ENCODE peak calls at places on chromosomes 6 and 20, in six cellular contexts. One of them, this sample, is unnamed.

GRCh38 chr20:20391766-20392165 is 23.9 kb downstream of the INSM1 start:
- DNase-seq in CD8-positive, alpha-beta memory T cell: no peak
- DNase-seq in lower lobe of right lung: no peak
- DNase-seq in right cardiac atrium: no peak
- DNase-seq in IMR-90: no peak
- DNase-seq in CD4-positive, alpha-beta memory T cell: no peak
- DNase-seq in this sample: no peak

GRCh38 chr20:35704514-35705261 is 5.5 kb downstream of the ROMO1 start:
- DNase-seq in CD8-positive, alpha-beta memory T cell: no peak
- DNase-seq in lower lobe of right lung: no peak
- DNase-seq in right cardiac atrium: no peak
- DNase-seq in IMR-90: no peak
- DNase-seq in CD4-positive, alpha-beta memory T cell: no peak
- DNase-seq in this sample: no peak

GRCh38 chr6:42819803-42820508 is 38.1 kb downstream of the BICRAL start:
- DNase-seq in CD8-positive, alpha-beta memory T cell: peak; percentile 32
- DNase-seq in lower lobe of right lung: no peak
- DNase-seq in right cardiac atrium: no peak
- DNase-seq in IMR-90: no peak
- DNase-seq in CD4-positive, alpha-beta memory T cell: peak; percentile 23
- DNase-seq in this sample: no peak

GRCh38 chr20:12354725-12355124 is 437.0 kb downstream of the BTBD3 start:
- DNase-seq in CD8-positive, alpha-beta memory T cell: no peak
- DNase-seq in lower lobe of right lung: no peak
- DNase-seq in right cardiac atrium: no peak
- DNase-seq in IMR-90: no peak
- DNase-seq in CD4-positive, alpha-beta memory T cell: no peak
- DNase-seq in this sample: no peak

GRCh38 chr20:58605292-58606065 is 45.6 kb upstream of the STX16 start:
- DNase-seq in CD8-positive, alpha-beta memory T cell: no peak
- DNase-seq in lower lobe of right lung: no peak
- DNase-seq in right cardiac atrium: no peak
- DNase-seq in IMR-90: no peak
- DNase-seq in CD4-positive, alpha-beta memory T cell: no peak
- DNase-seq in this sample: no peak

GRCh38 chr6:36962874-36963273 is 8.3 kb downstream of the PI16 start:
- DNase-seq in CD8-positive, alpha-beta memory T cell: peak; percentile 69
- DNase-seq in lower lobe of right lung: peak; percentile 84
- DNase-seq in right cardiac atrium: peak; percentile 90
- DNase-seq in IMR-90: peak; percentile 51
- DNase-seq in CD4-positive, alpha-beta memory T cell: peak; percentile 85
- DNase-seq in this sample: no peak

GRCh38 chr6:35686873-35687557 is 1.7 kb downstream of the FKBP5 start:
- DNase-seq in CD8-positive, alpha-beta memory T cell: no peak
- DNase-seq in lower lobe of right lung: no peak
- DNase-seq in right cardiac atrium: no peak
- DNase-seq in IMR-90: no peak
- DNase-seq in CD4-positive, alpha-beta memory T cell: no peak
- DNase-seq in this sample: no peak

GRCh38 chr20:45051497-45052060 is 49.3 kb downstream of the KCNS1 start:
- DNase-seq in CD8-positive, alpha-beta memory T cell: no peak
- DNase-seq in lower lobe of right lung: no peak
- DNase-seq in right cardiac atrium: no peak
- DNase-seq in IMR-90: no peak
- DNase-seq in CD4-positive, alpha-beta memory T cell: no peak
- DNase-seq in this sample: no peak

GRCh38 chr20:57483287-57484050 is 41.5 kb downstream of the CTCFL start:
- DNase-seq in CD8-positive, alpha-beta memory T cell: no peak
- DNase-seq in lower lobe of right lung: no peak
- DNase-seq in right cardiac atrium: no peak
- DNase-seq in IMR-90: no peak
- DNase-seq in CD4-positive, alpha-beta memory T cell: no peak
- DNase-seq in this sample: no peak

GRCh38 chr6:11362481-11363018 is 130.1 kb upstream of the NEDD9 start:
- DNase-seq in CD8-positive, alpha-beta memory T cell: no peak
- DNase-seq in lower lobe of right lung: no peak
- DNase-seq in right cardiac atrium: no peak
- DNase-seq in IMR-90: no peak
- DNase-seq in CD4-positive, alpha-beta memory T cell: no peak
- DNase-seq in this sample: no peak

GRCh38 chr20:1275919-1276318 is 9.8 kb downstream of the SNPH start:
- DNase-seq in CD8-positive, alpha-beta memory T cell: no peak
- DNase-seq in lower lobe of right lung: no peak
- DNase-seq in right cardiac atrium: no peak
- DNase-seq in IMR-90: no peak
- DNase-seq in CD4-positive, alpha-beta memory T cell: no peak
- DNase-seq in this sample: no peak

GRCh38 chr6:11912420-11912819 is 99.7 kb upstream of the HIVEP1 start:
- DNase-seq in CD8-positive, alpha-beta memory T cell: no peak
- DNase-seq in lower lobe of right lung: no peak
- DNase-seq in right cardiac atrium: no peak
- DNase-seq in IMR-90: no peak
- DNase-seq in CD4-positive, alpha-beta memory T cell: no peak
- DNase-seq in this sample: no peak

GRCh38 chr6:125197795-125198269 is 44.3 kb downstream of the TPD52L1 start:
- DNase-seq in CD8-positive, alpha-beta memory T cell: no peak
- DNase-seq in lower lobe of right lung: peak; percentile 62
- DNase-seq in right cardiac atrium: peak; percentile 84
- DNase-seq in IMR-90: peak; percentile 31
- DNase-seq in CD4-positive, alpha-beta memory T cell: no peak
- DNase-seq in this sample: peak; percentile 87

GRCh38 chr6:20403766-20404640 is 2.3 kb downstream of the E2F3 start:
- DNase-seq in CD8-positive, alpha-beta memory T cell: peak; percentile 62
- DNase-seq in lower lobe of right lung: no peak
- DNase-seq in right cardiac atrium: peak; percentile 57
- DNase-seq in IMR-90: peak; percentile 58
- DNase-seq in CD4-positive, alpha-beta memory T cell: peak; percentile 50
- DNase-seq in this sample: no peak

GRCh38 chr6:70108230-70108629 is 194.7 kb downstream of the COL9A1 start:
- DNase-seq in CD8-positive, alpha-beta memory T cell: peak; percentile 19
- DNase-seq in lower lobe of right lung: no peak
- DNase-seq in right cardiac atrium: no peak
- DNase-seq in IMR-90: peak; percentile 35
- DNase-seq in CD4-positive, alpha-beta memory T cell: peak; percentile 30
- DNase-seq in this sample: no peak

GRCh38 chr6:52530351-52530750 is 46.5 kb downstream of the TRAM2 start:
- DNase-seq in CD8-positive, alpha-beta memory T cell: no peak
- DNase-seq in lower lobe of right lung: no peak
- DNase-seq in right cardiac atrium: no peak
- DNase-seq in IMR-90: no peak
- DNase-seq in CD4-positive, alpha-beta memory T cell: no peak
- DNase-seq in this sample: no peak

GRCh38 chr6:127608554-127609270 is 31.7 kb downstream of the C6orf58 start:
- DNase-seq in CD8-positive, alpha-beta memory T cell: no peak
- DNase-seq in lower lobe of right lung: no peak
- DNase-seq in right cardiac atrium: no peak
- DNase-seq in IMR-90: no peak
- DNase-seq in CD4-positive, alpha-beta memory T cell: no peak
- DNase-seq in this sample: no peak

GRCh38 chr6:45587229-45588060 is 209.7 kb upstream of the SUPT3H start:
- DNase-seq in CD8-positive, alpha-beta memory T cell: no peak
- DNase-seq in lower lobe of right lung: no peak
- DNase-seq in right cardiac atrium: no peak
- DNase-seq in IMR-90: no peak
- DNase-seq in CD4-positive, alpha-beta memory T cell: no peak
- DNase-seq in this sample: no peak

GRCh38 chr6:10725046-10725445 is 2.2 kb downstream of the TMEM14C start:
- DNase-seq in CD8-positive, alpha-beta memory T cell: no peak
- DNase-seq in lower lobe of right lung: no peak
- DNase-seq in right cardiac atrium: no peak
- DNase-seq in IMR-90: no peak
- DNase-seq in CD4-positive, alpha-beta memory T cell: no peak
- DNase-seq in this sample: no peak

GRCh38 chr6:136784271-136784664 is 8.0 kb downstream of the MAP3K5 start:
- DNase-seq in CD8-positive, alpha-beta memory T cell: no peak
- DNase-seq in lower lobe of right lung: no peak
- DNase-seq in right cardiac atrium: no peak
- DNase-seq in IMR-90: no peak
- DNase-seq in CD4-positive, alpha-beta memory T cell: no peak
- DNase-seq in this sample: no peak

GRCh38 chr6:19549109-19549508 is 288.1 kb upstream of the ID4 start:
- DNase-seq in CD8-positive, alpha-beta memory T cell: no peak
- DNase-seq in lower lobe of right lung: no peak
- DNase-seq in right cardiac atrium: no peak
- DNase-seq in IMR-90: no peak
- DNase-seq in CD4-positive, alpha-beta memory T cell: no peak
- DNase-seq in this sample: no peak

GRCh38 chr20:18722381-18722780 is 91.2 kb upstream of the SCP2D1 start:
- DNase-seq in CD8-positive, alpha-beta memory T cell: no peak
- DNase-seq in lower lobe of right lung: no peak
- DNase-seq in right cardiac atrium: no peak
- DNase-seq in IMR-90: peak; percentile 13
- DNase-seq in CD4-positive, alpha-beta memory T cell: no peak
- DNase-seq in this sample: no peak

GRCh38 chr20:10288421-10288820 is 69.8 kb downstream of the SNAP25 start:
- DNase-seq in CD8-positive, alpha-beta memory T cell: no peak
- DNase-seq in lower lobe of right lung: no peak
- DNase-seq in right cardiac atrium: no peak
- DNase-seq in IMR-90: no peak
- DNase-seq in CD4-positive, alpha-beta memory T cell: no peak
- DNase-seq in this sample: no peak

GRCh38 chr6:142448091-142448729 is 146.4 kb downstream of the ADGRG6 start:
- DNase-seq in CD8-positive, alpha-beta memory T cell: no peak
- DNase-seq in lower lobe of right lung: no peak
- DNase-seq in right cardiac atrium: no peak
- DNase-seq in IMR-90: no peak
- DNase-seq in CD4-positive, alpha-beta memory T cell: no peak
- DNase-seq in this sample: no peak

GRCh38 chr6:165184192-165184979 is 125.0 kb downstream of the C6orf118 start:
- DNase-seq in CD8-positive, alpha-beta memory T cell: no peak
- DNase-seq in lower lobe of right lung: no peak
- DNase-seq in right cardiac atrium: peak; percentile 86
- DNase-seq in IMR-90: no peak
- DNase-seq in CD4-positive, alpha-beta memory T cell: no peak
- DNase-seq in this sample: no peak

GRCh38 chr20:3669710-3670367 is 6.6 kb upstream of the GFRA4 start:
- DNase-seq in CD8-positive, alpha-beta memory T cell: no peak
- DNase-seq in lower lobe of right lung: no peak
- DNase-seq in right cardiac atrium: no peak
- DNase-seq in IMR-90: no peak
- DNase-seq in CD4-positive, alpha-beta memory T cell: no peak
- DNase-seq in this sample: no peak

GRCh38 chr6:167015302-167015701 is 16.1 kb downstream of the CEP43 start:
- DNase-seq in CD8-positive, alpha-beta memory T cell: no peak
- DNase-seq in lower lobe of right lung: no peak
- DNase-seq in right cardiac atrium: no peak
- DNase-seq in IMR-90: no peak
- DNase-seq in CD4-positive, alpha-beta memory T cell: no peak
- DNase-seq in this sample: no peak

GRCh38 chr6:149236584-149236983 is 80.9 kb upstream of the TAB2 start:
- DNase-seq in CD8-positive, alpha-beta memory T cell: no peak
- DNase-seq in lower lobe of right lung: no peak
- DNase-seq in right cardiac atrium: no peak
- DNase-seq in IMR-90: no peak
- DNase-seq in CD4-positive, alpha-beta memory T cell: no peak
- DNase-seq in this sample: no peak

GRCh38 chr6:168609914-168610490 is 169.0 kb downstream of the SMOC2 start:
- DNase-seq in CD8-positive, alpha-beta memory T cell: no peak
- DNase-seq in lower lobe of right lung: no peak
- DNase-seq in right cardiac atrium: no peak
- DNase-seq in IMR-90: no peak
- DNase-seq in CD4-positive, alpha-beta memory T cell: no peak
- DNase-seq in this sample: no peak

GRCh38 chr20:41133709-41134361 is 3.5 kb upstream of the PLCG1 start:
- DNase-seq in CD8-positive, alpha-beta memory T cell: no peak
- DNase-seq in lower lobe of right lung: no peak
- DNase-seq in right cardiac atrium: no peak
- DNase-seq in IMR-90: peak; percentile 18
- DNase-seq in CD4-positive, alpha-beta memory T cell: peak; percentile 54
- DNase-seq in this sample: no peak

GRCh38 chr6:165599121-165599520 is 63.9 kb downstream of the PDE10A start:
- DNase-seq in CD8-positive, alpha-beta memory T cell: no peak
- DNase-seq in lower lobe of right lung: no peak
- DNase-seq in right cardiac atrium: no peak
- DNase-seq in IMR-90: no peak
- DNase-seq in CD4-positive, alpha-beta memory T cell: no peak
- DNase-seq in this sample: no peak

GRCh38 chr6:167676000-167676665 is 150.6 kb upstream of the AFDN start:
- DNase-seq in CD8-positive, alpha-beta memory T cell: no peak
- DNase-seq in lower lobe of right lung: no peak
- DNase-seq in right cardiac atrium: peak; percentile 66
- DNase-seq in IMR-90: no peak
- DNase-seq in CD4-positive, alpha-beta memory T cell: no peak
- DNase-seq in this sample: peak; percentile 86

GRCh38 chr6:79065232-79065631 is 12.8 kb downstream of the PHIP start:
- DNase-seq in CD8-positive, alpha-beta memory T cell: no peak
- DNase-seq in lower lobe of right lung: no peak
- DNase-seq in right cardiac atrium: no peak
- DNase-seq in IMR-90: no peak
- DNase-seq in CD4-positive, alpha-beta memory T cell: no peak
- DNase-seq in this sample: no peak
- H3K4me3 ChIP-seq in CD8-positive, alpha-beta memory T cell: no peak overlapping the region
- H3K4me3 ChIP-seq in lower lobe of right lung: no peak overlapping the region
- H3K4me3 ChIP-seq in right cardiac atrium: no peak overlapping the region
- H3K4me3 ChIP-seq in IMR-90: no peak overlapping the region
- H3K4me3 ChIP-seq in CD4-positive, alpha-beta memory T cell: no peak overlapping the region
- H3K4me3 ChIP-seq in this sample: no peak overlapping the region

GRCh38 chr6:157221049-157221816 is 102.1 kb downstream of the TMEM242 start:
- DNase-seq in CD8-positive, alpha-beta memory T cell: peak; percentile 82
- DNase-seq in lower lobe of right lung: peak; percentile 92
- DNase-seq in right cardiac atrium: peak; percentile 93
- DNase-seq in IMR-90: peak; percentile 63
- DNase-seq in CD4-positive, alpha-beta memory T cell: peak; percentile 83
- DNase-seq in this sample: peak; percentile 94
- H3K4me1 ChIP-seq in CD8-positive, alpha-beta memory T cell: peaks cover 28% of the 10 kb centered on the region
- H3K4me1 ChIP-seq in lower lobe of right lung: peaks cover 8% of the 10 kb centered on the region
- H3K4me1 ChIP-seq in right cardiac atrium: no peaks in the 10 kb centered on the region
- H3K4me1 ChIP-seq in IMR-90: peaks cover 8% of the 10 kb centered on the region
- H3K4me1 ChIP-seq in CD4-positive, alpha-beta memory T cell: peaks cover 46% of the 10 kb centered on the region
- H3K4me1 ChIP-seq in this sample: peaks cover 15% of the 10 kb centered on the region

GRCh38 chr6:18352842-18353241 is 34.3 kb upstream of the RNF144B start:
- DNase-seq in CD8-positive, alpha-beta memory T cell: no peak
- DNase-seq in lower lobe of right lung: no peak
- DNase-seq in right cardiac atrium: no peak
- DNase-seq in IMR-90: no peak
- DNase-seq in CD4-positive, alpha-beta memory T cell: no peak
- DNase-seq in this sample: no peak
- H3K27ac ChIP-seq in CD8-positive, alpha-beta memory T cell: no peak overlapping the region
- H3K27ac ChIP-seq in lower lobe of right lung: no peak overlapping the region
- H3K27ac ChIP-seq in right cardiac atrium: no peak overlapping the region
- H3K27ac ChIP-seq in IMR-90: no peak overlapping the region
- H3K27ac ChIP-seq in CD4-positive, alpha-beta memory T cell: no peak overlapping the region
- H3K27ac ChIP-seq in this sample: no peak overlapping the region

DNA sequence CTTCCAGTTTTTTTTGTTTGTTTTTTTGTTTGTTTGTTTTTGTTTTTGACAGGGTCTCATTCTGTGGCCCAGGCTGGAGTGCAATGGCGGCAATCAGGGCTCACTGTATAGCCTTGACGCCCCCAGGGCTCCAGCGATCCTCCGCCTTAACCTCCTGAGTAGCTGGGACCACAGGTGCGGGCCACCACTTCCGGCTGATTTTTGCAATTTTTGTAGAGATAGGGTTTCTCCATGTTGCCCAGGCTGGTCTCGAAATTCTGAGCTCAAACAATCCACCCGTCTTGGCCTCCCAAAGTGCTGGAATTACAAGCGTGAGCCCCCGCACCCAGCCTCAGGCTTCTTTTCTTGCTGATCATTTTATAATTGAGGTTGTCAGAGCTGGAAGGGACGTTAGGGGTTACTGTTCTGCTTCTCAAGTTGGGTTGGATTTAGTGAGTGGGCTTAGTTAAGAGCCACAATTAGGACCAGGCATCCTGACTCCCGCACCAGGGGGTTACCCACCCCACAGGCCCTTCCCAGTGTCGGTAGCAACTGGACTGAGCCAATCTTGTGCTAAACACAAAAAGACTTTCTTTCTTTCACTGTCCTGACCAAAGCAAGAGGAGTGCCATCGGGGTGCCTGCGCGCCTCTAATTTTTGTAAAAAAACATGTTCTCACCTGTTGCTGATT is 13.1 kb upstream of the ZSCAN9 start:
- DNase-seq in CD8-positive, alpha-beta memory T cell: no peak
- DNase-seq in lower lobe of right lung: no peak
- DNase-seq in right cardiac atrium: no peak
- DNase-seq in IMR-90: no peak
- DNase-seq in CD4-positive, alpha-beta memory T cell: no peak
- DNase-seq in this sample: no peak
- H3K4me3 ChIP-seq in CD8-positive, alpha-beta memory T cell: no peak overlapping the region
- H3K4me3 ChIP-seq in lower lobe of right lung: peak overlapping the region; percentile 47
- H3K4me3 ChIP-seq in right cardiac atrium: no peak overlapping the region
- H3K4me3 ChIP-seq in IMR-90: peak overlapping the region; percentile 58
- H3K4me3 ChIP-seq in CD4-positive, alpha-beta memory T cell: no peak overlapping the region
- H3K4me3 ChIP-seq in this sample: no peak overlapping the region

This sample was measured in body of pancreas.